ENCODE peak calls at places on chromosomes 16 and 17, in ten cellular contexts. R, C, F, K, I, B, Z, Y, O and T are unnamed samples.

GRCh38 chr17:45143767-45144198 is 4.5 kb upstream of the HEXIM1 start:
- DNase-seq in R (peak), C (peak), F (no peak), K (peak), I (peak), B (no peak), Z (peak), Y (peak), O (peak), T (peak)

GRCh38 chr17:80449930-80450576 is 26.4 kb downstream of the NPTX1 start:
- DNase-seq in R (no peak), C (no peak), F (no peak), K (no peak), I (no peak), B (no peak), Z (no peak), Y (no peak), O (no peak), T (no peak)

GRCh38 chr16:31508706-31509523 is 724 bp upstream of the RUSF1 start:
- DNase-seq in R (peak), C (no peak), F (no peak), K (no peak), I (no peak), B (no peak), Z (no peak), Y (no peak), O (peak), T (peak)

GRCh38 chr17:50947844-50948514 is 81.8 kb upstream of the TOB1 start:
- DNase-seq in R (no peak), C (peak), F (no peak), K (no peak), I (no peak), B (peak), Z (peak), Y (peak), O (no peak), T (no peak)

GRCh38 chr17:48148029-48148759 is 40.6 kb downstream of the SNX11 start:
- DNase-seq in R (no peak), C (no peak), F (no peak), K (no peak), I (no peak), B (no peak), Z (no peak), Y (no peak), O (no peak), T (no peak)

GRCh38 chr17:82054351-82055022 is 2.8 kb downstream of the GPS1 start:
- DNase-seq in R (no peak), C (no peak), F (no peak), K (no peak), I (no peak), B (no peak), Z (no peak), Y (no peak), O (no peak), T (no peak)

GRCh38 chr17:35241520-35241919 is 1.4 kb upstream of the SLFN5 start:
- DNase-seq in R (no peak), C (peak), F (no peak), K (no peak), I (no peak), B (no peak), Z (no peak), Y (no peak), O (no peak), T (no peak)

GRCh38 chr17:17024778-17025300 is 17.4 kb upstream of the MPRIP start:
- DNase-seq in R (peak), C (no peak), F (no peak), K (no peak), I (no peak), B (no peak), Z (no peak), Y (peak), O (no peak), T (no peak)

GRCh38 chr17:10737786-10738185 is 8.0 kb upstream of the TMEM220 start:
- DNase-seq in R (no peak), C (peak), F (no peak), K (no peak), I (no peak), B (no peak), Z (peak), Y (no peak), O (no peak), T (no peak)

GRCh38 chr16:64983983-64984382 is 137.9 kb downstream of the CDH11 start:
- DNase-seq in R (peak), C (no peak), F (peak), K (peak), I (peak), B (no peak), Z (peak), Y (no peak), O (peak), T (peak)

GRCh38 chr17:4584125-4584834 is at the start of gene SMTNL2:
- DNase-seq in R (no peak), C (no peak), F (no peak), K (peak), I (peak), B (no peak), Z (no peak), Y (peak), O (no peak), T (no peak)

GRCh38 chr16:47774661-47775060 is 313.5 kb downstream of the PHKB start:
- DNase-seq in R (peak), C (no peak), F (no peak), K (no peak), I (peak), B (peak), Z (no peak), Y (no peak), O (no peak), T (no peak)
- TF ChIP-seq CTCF in R (peak), C (no peak), F (no peak), K (no peak), I (no peak), B (no peak), Z (no peak), Y (no peak), O (peak), T (no peak)

GRCh38 chr16:80369559-80369958 is 171.2 kb upstream of the DYNLRB2 start:
- DNase-seq in R (peak), C (peak), F (peak), K (peak), I (peak), B (peak), Z (peak), Y (no peak), O (peak), T (peak)
- TF ChIP-seq CTCF in R (peak), C (peak), F (peak), K (peak), I (no peak), B (peak), Z (peak), Y (peak), O (peak), T (peak)

DNA sequence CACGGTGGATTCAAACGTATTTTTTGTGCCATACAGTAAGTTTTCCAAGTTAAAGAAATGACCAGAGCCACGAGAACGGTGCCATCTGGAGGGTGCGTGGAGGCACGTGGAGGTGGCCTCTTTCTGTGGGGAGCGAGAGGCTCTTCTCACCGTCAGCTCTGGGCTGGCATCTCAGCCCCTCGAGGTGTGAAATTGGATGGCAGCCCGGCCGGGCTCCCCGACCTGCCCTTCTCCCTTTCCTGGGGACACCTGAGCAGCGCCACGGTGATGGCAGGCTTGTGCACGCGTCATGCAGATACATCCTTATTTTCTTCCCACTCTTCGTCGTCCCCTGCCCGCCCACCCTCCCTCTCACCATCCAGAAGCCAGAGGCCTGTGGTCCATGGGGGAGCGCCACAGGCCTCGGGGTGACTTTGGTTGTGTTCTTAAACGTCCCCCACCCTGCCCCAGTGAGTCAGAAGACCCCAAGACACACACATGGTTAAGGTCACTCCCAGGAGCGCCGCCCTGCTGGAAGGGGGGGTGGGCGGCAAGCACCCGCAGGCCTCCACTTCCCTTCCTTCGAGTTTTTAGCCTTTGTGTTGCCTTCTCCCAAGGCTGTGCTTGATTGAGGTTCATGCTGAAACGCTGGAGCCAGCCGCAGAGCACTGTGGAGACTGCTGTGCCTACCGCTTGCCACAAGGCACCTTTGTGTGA is 109.4 kb downstream of the BANP start:
- DNase-seq in R (no peak), C (no peak), F (no peak), K (no peak), I (no peak), B (no peak), Z (no peak), Y (no peak), O (no peak), T (no peak)
- TF ChIP-seq CTCF in R (no peak), C (no peak), F (peak), K (no peak), I (no peak), B (no peak), Z (no peak), Y (no peak), O (no peak), T (no peak)

DNA sequence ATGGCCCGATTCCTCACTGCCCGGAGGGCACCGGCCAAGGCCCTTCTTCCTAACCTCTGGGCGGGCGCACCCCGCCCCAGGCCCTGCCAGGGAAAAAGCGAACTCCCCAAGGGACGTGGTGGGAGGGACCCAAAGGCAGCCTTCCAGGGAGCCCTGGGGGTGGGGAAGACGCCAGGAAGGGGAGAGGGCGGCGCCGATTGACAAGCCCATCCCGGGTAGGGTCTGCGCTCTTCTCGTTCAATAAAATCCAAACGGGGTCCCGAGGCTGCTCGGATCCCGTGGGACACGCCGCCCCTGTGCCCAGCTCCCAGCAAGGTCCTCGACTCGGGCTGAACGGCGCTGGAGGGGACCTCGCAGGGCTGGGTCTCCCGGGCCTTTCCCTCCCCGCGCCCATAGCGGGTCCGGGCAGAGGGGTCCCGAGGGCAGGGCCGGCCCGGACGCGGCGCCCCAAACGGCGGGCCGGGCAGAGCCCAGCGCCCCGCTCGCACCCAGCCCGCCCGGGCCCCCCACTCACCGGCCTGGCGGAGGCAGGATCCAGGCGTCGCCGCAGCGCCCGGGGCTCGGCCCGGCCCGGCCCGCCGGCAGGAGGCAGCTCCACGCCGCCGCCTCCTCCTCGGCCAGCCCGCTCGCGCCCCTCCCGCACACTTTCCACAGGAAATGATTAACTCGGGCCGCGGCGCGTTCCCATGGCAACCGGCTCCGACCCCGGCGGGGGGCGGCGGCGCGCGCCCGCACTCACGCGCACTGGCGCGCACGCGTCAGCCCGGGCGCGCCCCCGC is at the start of gene KIFC3:
- DNase-seq in R (peak), C (peak), F (no peak), K (peak), I (peak), B (peak), Z (peak), Y (peak), O (peak), T (peak)
- TF ChIP-seq CTCF in R (no peak), C (no peak), F (no peak), K (no peak), I (no peak), B (no peak), Z (peak), Y (peak), O (no peak), T (no peak)

DNA sequence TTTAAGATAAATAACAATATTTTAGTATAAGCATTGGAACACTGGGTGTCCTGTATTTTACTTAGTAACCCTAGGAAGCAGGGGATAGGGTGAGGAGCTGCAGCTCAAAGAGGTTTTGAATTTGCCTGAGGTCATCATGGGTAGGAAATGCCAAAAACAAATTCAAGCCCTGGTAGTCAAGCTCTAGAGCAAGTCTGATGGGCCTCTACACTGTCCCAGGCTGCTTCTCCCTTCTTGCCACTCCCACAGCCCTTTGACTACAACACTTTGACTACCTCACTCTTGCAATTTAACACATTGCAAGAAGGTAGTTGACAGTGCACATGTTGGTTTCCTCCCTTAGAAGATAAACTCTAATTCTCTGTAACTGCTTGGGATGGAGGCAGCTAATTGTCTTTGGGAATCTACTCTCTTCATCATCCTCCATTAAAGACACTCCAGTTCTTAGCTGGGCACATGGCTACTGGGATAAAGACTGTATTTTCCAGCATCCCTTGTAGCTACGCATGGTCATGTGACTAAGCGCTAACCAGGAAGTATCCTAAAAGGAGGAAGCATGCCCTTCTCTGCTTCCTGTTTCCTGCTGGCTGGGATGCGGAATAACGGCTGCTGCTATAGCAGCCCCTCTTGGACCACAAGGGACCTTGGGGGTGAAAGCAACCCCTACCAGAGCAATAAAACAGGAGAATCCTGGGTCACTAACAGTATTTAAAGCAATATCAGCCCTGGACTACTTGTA is 30.7 kb upstream of the SSTR2 start:
- DNase-seq in R (no peak), C (no peak), F (no peak), K (no peak), I (peak), B (no peak), Z (no peak), Y (no peak), O (no peak), T (no peak)
- TF ChIP-seq CTCF in R (no peak), C (no peak), F (no peak), K (no peak), I (no peak), B (no peak), Z (no peak), Y (no peak), O (no peak), T (no peak)